ENCODE peak calls at places on chromosomes 4 and X, in six cellular contexts. N is astrocyte of the spinal cord, G is tibial artery, T is AG04450, A is SK-N-SH, S is fibroblast of pulmonary artery. B is an unnamed sample.

GRCh38 chr4:17814140-17814539 is 3.4 kb downstream of the NCAPG start:
- DNase-seq in S (peak; percentile 71), G (no peak), T (no peak), N (peak; percentile 58), A (no peak), B (no peak)

GRCh38 chrX:30920271-30920670 is 31.2 kb upstream of the TAB3 start:
- DNase-seq in T (no peak), G (no peak), S (no peak), N (no peak), A (no peak), B (no peak)

GRCh38 chr4:168648929-168649328 is 152.1 kb downstream of the PALLD start:
- DNase-seq in A (no peak), G (no peak), T (no peak), S (peak; percentile 75), N (peak; percentile 84), B (no peak)

GRCh38 chr4:2257361-2258001 is 4.4 kb downstream of the MXD4 start:
- DNase-seq in G (peak; percentile 21), A (peak; percentile 16), T (no peak), S (no peak), N (no peak), B (no peak)

GRCh38 chrX:41265615-41266014 is 68.3 kb upstream of the DDX3X start:
- DNase-seq in S (peak; percentile 44), N (peak; percentile 79), A (no peak), G (peak; percentile 24), T (peak; percentile 57), B (peak; percentile 51)

GRCh38 chrX:129686422-129686948 is 31.7 kb upstream of the APLN start:
- DNase-seq in T (no peak), A (no peak), N (no peak), S (peak; percentile 79), G (no peak), B (no peak)

GRCh38 chr4:184383497-184384055 is 90.8 kb downstream of the IRF2 start:
- DNase-seq in S (peak; percentile 96), N (peak; percentile 92), T (peak; percentile 90), G (peak; percentile 71), A (no peak), B (peak; percentile 94)

GRCh38 chr4:149825336-149825735 is 9.7 kb upstream of the IQCM start:
- DNase-seq in A (no peak), G (no peak), S (no peak), T (no peak), N (no peak), B (no peak)

GRCh38 chrX:21770631-21771321 is 12.9 kb upstream of the SMPX start:
- DNase-seq in G (no peak), A (no peak), S (no peak), N (no peak), T (no peak), B (peak; percentile 72)

GRCh38 chrX:12548746-12549145 is 242.5 kb upstream of the PRPS2 start:
- DNase-seq in G (no peak), N (peak; percentile 18), A (no peak), T (peak; percentile 0), S (peak; percentile 55), B (no peak)

GRCh38 chr4:147754037-147754445 is 22.2 kb downstream of the ARHGAP10 start:
- DNase-seq in N (peak; percentile 92), G (no peak), A (no peak), S (peak; percentile 68), T (peak; percentile 82), B (no peak)

GRCh38 chr4:109559625-109559982 is 442 bp upstream of the MCUB start:
- DNase-seq in T (no peak), S (no peak), A (peak; percentile 70), N (no peak), G (no peak), B (no peak)

GRCh38 chr4:17535242-17535641 is 20.3 kb downstream of the CLRN2 start:
- DNase-seq in S (no peak), T (no peak), A (no peak), N (no peak), G (no peak), B (no peak)

GRCh38 chr4:56469489-56470210 is 2.2 kb downstream of the SRP72 start:
- DNase-seq in G (no peak), S (peak; percentile 24), T (no peak), A (no peak), N (no peak), B (no peak)

GRCh38 chr4:188437535-188437934 is 298.3 kb downstream of the TRIML1 start:
- DNase-seq in T (no peak), A (no peak), N (no peak), S (no peak), G (no peak), B (no peak)

GRCh38 chr4:156560701-156561100 is 410.9 kb downstream of the PDGFC start:
- DNase-seq in S (peak; percentile 31), A (no peak), N (peak; percentile 42), G (no peak), T (no peak), B (no peak)

GRCh38 chr4:82786794-82787193 is 11.8 kb downstream of the SCD5 start:
- DNase-seq in N (no peak), S (no peak), A (no peak), G (no peak), T (no peak), B (no peak)

GRCh38 chr4:17736484-17736883 is 44.9 kb downstream of the FAM184B start:
- DNase-seq in A (no peak), T (no peak), S (no peak), N (no peak), G (no peak), B (no peak)

GRCh38 chrX:71095971-71096701 is 485 bp downstream of the FOXO4 start:
- DNase-seq in S (no peak), T (no peak), A (peak; percentile 43), N (no peak), G (no peak), B (no peak)

GRCh38 chr4:76779740-76780459 is 118.0 kb downstream of the SOWAHB start:
- DNase-seq in T (peak; percentile 41), A (no peak), G (no peak), N (peak; percentile 81), S (no peak), B (no peak)

GRCh38 chr4:38237139-38237538 is 276.9 kb downstream of the PTTG2 start:
- DNase-seq in T (peak; percentile 10), S (peak; percentile 81), G (no peak), A (no peak), N (peak; percentile 26), B (no peak)

GRCh38 chr4:1983846-1984405 is 24.8 kb downstream of the NELFA start:
- DNase-seq in N (no peak), A (no peak), T (no peak), G (no peak), S (peak; percentile 14), B (no peak)

GRCh38 chrX:63471004-63471403 is 119.9 kb upstream of the SPIN4 start:
- DNase-seq in N (no peak), G (no peak), A (no peak), S (no peak), T (no peak), B (no peak)

GRCh38 chr4:119233750-119234149 is 21.2 kb downstream of the USP53 start:
- DNase-seq in T (no peak), A (peak; percentile 38), S (peak; percentile 47), G (no peak), N (no peak), B (no peak)

GRCh38 chrX:12065251-12065650 is 73.0 kb upstream of the FRMPD4 start:
- DNase-seq in G (no peak), A (no peak), T (no peak), N (peak; percentile 19), S (peak; percentile 55), B (no peak)

DNA sequence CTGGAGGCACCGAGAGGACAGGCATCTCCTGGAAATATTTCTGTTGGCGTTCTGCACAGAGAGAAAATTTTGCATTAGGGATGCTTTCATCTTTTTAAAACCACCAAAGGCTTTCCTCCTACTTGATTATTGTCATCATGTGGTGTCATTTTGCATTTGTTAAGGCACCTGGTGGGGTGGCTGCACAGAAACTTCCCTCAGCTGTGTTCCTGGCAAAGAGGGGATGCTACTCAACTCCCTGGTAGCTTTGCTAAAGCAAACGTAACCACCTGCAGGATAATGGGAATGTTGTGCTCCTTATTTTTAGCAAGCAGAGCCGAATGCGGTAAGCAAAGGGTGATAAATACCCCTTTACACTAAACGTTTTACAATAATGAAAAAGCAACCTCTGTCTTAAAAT is 229.8 kb downstream of the STIM2 start:
- DNase-seq in A (no peak), T (no peak), S (no peak), G (no peak), N (no peak), B (no peak)
- H3K4me3 ChIP-seq in A (no peak overlapping the region), T (no peak overlapping the region), S (no peak overlapping the region), G (no peak overlapping the region), N (no peak overlapping the region), B (no peak overlapping the region)

GRCh38 chr4:113050361-113050760 is 908 bp downstream of the ANK2 start:
- DNase-seq in N (no peak), A (no peak), T (no peak), G (no peak), S (no peak), B (no peak)

GRCh38 chr4:113049421-113050355 is at the start of gene ANK2:
- DNase-seq in G (no peak), N (peak; percentile 36), S (no peak), A (peak; percentile 54), T (no peak), B (peak; percentile 27)

GRCh38 chr4:113052379-113052951 is 3.0 kb downstream of the ANK2 start:
- DNase-seq in G (no peak), T (no peak), N (peak; percentile 86), A (no peak), S (peak; percentile 47), B (no peak)

GRCh38 chr4:113051361-113051760 is 1.9 kb downstream of the ANK2 start:
- DNase-seq in N (no peak), T (no peak), A (no peak), G (no peak), S (no peak), B (no peak)

GRCh38 chr4:113050837-113051236 is 1.4 kb downstream of the ANK2 start:
- DNase-seq in S (no peak), A (no peak), N (no peak), T (no peak), G (no peak), B (no peak)
- H3K4me3 ChIP-seq in S (no peak overlapping the region), A (no peak overlapping the region), N (no peak overlapping the region), T (no peak overlapping the region), G (no peak overlapping the region), B (no peak overlapping the region)

GRCh38 chr4:7197910-7198309 is 5.6 kb downstream of the SORCS2 start:
- DNase-seq in T (no peak), G (peak; percentile 13), N (no peak), A (peak; percentile 69), S (no peak), B (no peak)

GRCh38 chr4:7196731-7197130 is 4.4 kb downstream of the SORCS2 start:
- DNase-seq in T (no peak), S (no peak), A (no peak), N (no peak), G (no peak), B (no peak)

GRCh38 chr4:7195546-7196282 is 3.4 kb downstream of the SORCS2 start:
- DNase-seq in A (no peak), S (no peak), N (peak; percentile 63), G (peak; percentile 18), T (no peak), B (no peak)

GRCh38 chr4:7195138-7195510 is 2.8 kb downstream of the SORCS2 start:
- DNase-seq in T (no peak), G (no peak), N (no peak), A (peak; percentile 6), S (no peak), B (no peak)

GRCh38 chr4:7196283-7196651 is 3.9 kb downstream of the SORCS2 start:
- DNase-seq in A (no peak), S (no peak), N (no peak), G (peak; percentile 12), T (no peak), B (no peak)
- H3K4me3 ChIP-seq in A (no peak overlapping the region), S (no peak overlapping the region), N (no peak overlapping the region), G (no peak overlapping the region), T (no peak overlapping the region), B (no peak overlapping the region)

GRCh38 chr4:185394568-185395254 is 1.0 kb downstream of the LRP2BP start:
- DNase-seq in A (no peak), G (no peak), S (no peak), T (no peak), N (no peak), B (no peak)
- H3K4me3 ChIP-seq in A (peak overlapping the region; percentile 78), G (peak overlapping the region; percentile 82), S (peak overlapping the region; percentile 70), T (peak overlapping the region; percentile 72), N (peak overlapping the region; percentile 54), B (no peak overlapping the region)

B was measured in retinal pigment epithelial cell.